ENCODE peak calls at places on chromosomes 5 and 9, in eight cellular contexts. Y is HepG2, I is upper lobe of left lung, E is transverse colon, M is GM12878, F is sigmoid colon, L is breast epithelium, Q is stomach. J is an unnamed sample.
A peak's percentile ranks its signal among the peaks of the same experiment; 100 is the strongest.

GRCh38 chr5:139995929-139996328 is 47.2 kb downstream of the NRG2 start:
- DNase-seq in I (no peak), Y (no peak), E (no peak), L (no peak), Q (no peak), F (no peak), M (no peak), J (no peak)

GRCh38 chr5:58462623-58463230 is 2.8 kb upstream of the PLK2 start:
- DNase-seq in E (peak; percentile 32), M (no peak), Y (peak; percentile 65), I (no peak), F (no peak), Q (peak; percentile 33), L (no peak), J (peak; percentile 24)

GRCh38 chr5:3999929-4000328 is 404.3 kb downstream of the IRX1 start:
- DNase-seq in I (no peak), Q (no peak), L (no peak), Y (no peak), M (no peak), E (no peak), F (no peak), J (no peak)

GRCh38 chr5:180096616-180097015 is 25.1 kb upstream of the RNF130 start:
- DNase-seq in M (no peak), E (no peak), Q (no peak), Y (no peak), L (peak; percentile 33), I (no peak), F (no peak), J (no peak)

GRCh38 chr5:43663916-43664315 is 60.9 kb downstream of the NNT start:
- DNase-seq in Y (no peak), Q (no peak), M (no peak), I (no peak), L (no peak), F (no peak), E (no peak), J (no peak)

GRCh38 chr9:136545065-136545965 is 533 bp downstream of the NOTCH1 start:
- DNase-seq in E (no peak), L (no peak), I (no peak), M (no peak), Q (no peak), F (no peak), Y (no peak), J (no peak)

GRCh38 chr5:138468133-138468965 is 3.1 kb downstream of the EGR1 start:
- DNase-seq in M (no peak), E (no peak), Q (no peak), Y (no peak), L (no peak), F (no peak), I (no peak), J (no peak)

GRCh38 chr9:74132986-74133385 is 364.1 kb upstream of the RORB start:
- DNase-seq in Y (no peak), F (no peak), Q (no peak), I (no peak), L (no peak), M (no peak), E (no peak), J (no peak)

GRCh38 chr9:70046274-70047070 is 2.8 kb downstream of the MAMDC2 start:
- DNase-seq in M (no peak), I (peak; percentile 32), F (peak; percentile 79), E (no peak), L (no peak), Y (no peak), Q (no peak), J (peak; percentile 22)

GRCh38 chr9:114348906-114349482 is 19.3 kb downstream of the ORM2 start:
- DNase-seq in F (peak; percentile 95), Q (no peak), L (no peak), E (peak; percentile 70), Y (peak; percentile 45), M (peak; percentile 94), I (peak; percentile 96), J (no peak)

GRCh38 chr9:92617195-92617813 is 52.6 kb downstream of the IPPK start:
- DNase-seq in F (peak; percentile 61), E (no peak), M (no peak), Q (peak; percentile 20), L (no peak), I (no peak), Y (no peak), J (no peak)

GRCh38 chr5:41246376-41246775 is 33.0 kb upstream of the C6 start:
- DNase-seq in I (no peak), Q (no peak), Y (no peak), M (no peak), F (no peak), L (no peak), E (no peak), J (no peak)

GRCh38 chr9:98172604-98173003 is 19.8 kb downstream of the CORO2A start:
- DNase-seq in Q (peak; percentile 61), I (peak; percentile 36), E (no peak), M (no peak), F (peak; percentile 21), L (no peak), Y (peak; percentile 40), J (peak; percentile 86)

GRCh38 chr9:120375316-120375715 is 204.7 kb downstream of the CDK5RAP2 start:
- DNase-seq in E (no peak), Y (no peak), Q (no peak), L (no peak), F (no peak), M (no peak), I (no peak), J (no peak)

GRCh38 chr5:83510199-83510730 is 38.7 kb downstream of the VCAN start:
- DNase-seq in F (no peak), L (no peak), Y (no peak), Q (no peak), I (no peak), E (no peak), M (no peak), J (no peak)

GRCh38 chr5:87755378-87755777 is 342.6 kb upstream of the CCNH start:
- DNase-seq in F (no peak), Q (no peak), L (no peak), Y (no peak), E (no peak), M (no peak), I (no peak), J (no peak)

GRCh38 chr5:164217464-164217863 is 712.0 kb downstream of the MAT2B start:
- DNase-seq in Q (no peak), E (no peak), F (no peak), I (no peak), L (no peak), Y (no peak), M (no peak), J (no peak)
- TF ChIP-seq POLR2AphosphoS5 in Q (no peak), E (no peak), F (no peak), I (no peak), L (no peak), Y (no peak), M (no peak), J (no peak)

DNA sequence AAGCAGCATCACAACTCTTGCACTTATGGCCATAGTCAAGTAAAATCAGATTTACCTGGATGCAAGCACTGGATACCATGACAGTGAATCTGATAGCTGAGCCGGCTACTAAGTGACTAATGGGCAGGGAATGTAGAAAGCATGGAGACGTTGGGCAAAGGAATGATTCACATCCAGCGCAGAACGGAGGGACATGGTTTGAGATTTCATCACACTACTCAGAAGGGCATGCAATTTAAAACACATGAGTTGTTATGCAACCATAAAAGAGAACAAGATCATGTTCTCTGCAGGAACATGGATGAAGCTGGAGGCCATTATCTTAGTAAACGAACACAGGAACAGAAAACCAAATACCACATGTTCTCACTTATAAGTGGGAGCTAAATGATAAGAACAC is 169.1 kb upstream of the PIK3R1 start:
- DNase-seq in Y (peak; percentile 6), Q (no peak), I (peak; percentile 41), E (no peak), M (no peak), L (no peak), F (no peak), J (no peak)
- H3K9me3 ChIP-seq in Y (peaks cover 35% of the 10 kb centered on the region), Q (peaks cover 7% of the 10 kb centered on the region), I (no peaks in the 10 kb centered on the region), E (no peaks in the 10 kb centered on the region), M (no peaks in the 10 kb centered on the region), L (peaks cover 17% of the 10 kb centered on the region), F (no peaks in the 10 kb centered on the region), J (no peaks in the 10 kb centered on the region)

DNA sequence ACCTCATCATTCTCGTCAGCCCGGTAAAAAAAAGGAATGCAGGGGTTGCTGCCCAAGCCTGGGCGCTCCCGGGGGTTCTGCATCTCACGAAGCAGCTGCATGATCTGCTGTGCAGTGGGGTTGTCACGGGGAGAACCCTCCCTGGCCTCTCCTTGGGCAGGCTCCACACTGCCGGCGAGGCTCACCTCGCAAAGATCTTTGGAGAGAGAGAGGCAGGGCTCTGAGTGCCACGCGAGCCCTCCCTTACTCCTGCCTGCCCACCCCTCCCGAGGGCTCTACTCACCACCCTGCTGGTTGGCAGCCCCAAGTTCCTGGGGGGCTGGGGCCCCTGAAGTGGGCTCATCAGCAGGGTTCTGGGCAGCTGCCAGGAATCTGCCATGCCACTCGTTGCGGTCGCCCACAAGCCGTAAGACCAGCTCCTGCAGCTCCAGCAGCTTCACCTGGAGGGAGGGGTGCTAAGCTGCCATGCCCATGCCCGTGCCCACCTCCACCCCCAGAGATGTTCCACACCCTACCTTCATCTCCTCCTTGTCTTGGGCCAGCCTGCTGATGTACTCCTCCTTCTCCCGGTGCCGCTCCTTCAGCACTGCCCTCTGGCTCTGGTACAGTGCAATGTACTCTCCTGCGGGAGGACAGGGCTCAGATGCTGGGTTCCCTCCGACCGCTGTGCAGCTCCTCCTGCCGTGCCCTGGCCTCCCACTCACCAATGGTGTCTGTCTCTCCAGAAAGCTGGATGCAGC is 18.6 kb downstream of the GOLGA2 start:
- DNase-seq in F (no peak), M (no peak), E (no peak), L (no peak), I (no peak), Y (no peak), Q (no peak), J (no peak)
- TF ChIP-seq POLR2AphosphoS5 in F (no peak), M (no peak), E (no peak), L (no peak), I (no peak), Y (no peak), Q (no peak), J (no peak)

GRCh38 chr5:178711572-178711971 is 18.9 kb downstream of the ZNF354A start:
- DNase-seq in Q (no peak), Y (no peak), I (no peak), L (no peak), E (no peak), M (no peak), F (no peak), J (no peak)
- H3K9me3 ChIP-seq in Q (peaks cover 100% of the 10 kb centered on the region), Y (peaks cover 84% of the 10 kb centered on the region), I (peaks cover 86% of the 10 kb centered on the region), L (peaks cover 99% of the 10 kb centered on the region), E (peaks cover 80% of the 10 kb centered on the region), M (peaks cover 9% of the 10 kb centered on the region), F (peaks cover 64% of the 10 kb centered on the region), J (no peaks in the 10 kb centered on the region)

GRCh38 chr9:8835291-8835690 is 1035.7 kb upstream of the DMAC1 start:
- DNase-seq in L (no peak), M (no peak), Q (no peak), F (no peak), E (no peak), I (no peak), Y (no peak), J (no peak)
- TF ChIP-seq POLR2AphosphoS5 in L (no peak), M (no peak), Q (no peak), F (no peak), E (no peak), I (no peak), Y (no peak), J (no peak)